ENCODE peak calls at places on chromosomes 7 and 10, in four cellular contexts. T is transverse colon, Z is uterus, E is body of pancreas. G is an unnamed sample. For H3K4me1, the result is how much of the 10 kb centered on the place peaks cover.

GRCh38 chr7:124457841-124458240 is 307.8 kb downstream of the GPR37 start:
- DNase-seq in T (no peak), Z (no peak), E (no peak), G (no peak)

GRCh38 chr7:106765727-106766355 is 99.2 kb upstream of the PIK3CG start:
- DNase-seq in T (no peak), Z (no peak), E (no peak), G (no peak)

GRCh38 chr10:96053985-96054384 is 10.6 kb downstream of the CCNJ start:
- DNase-seq in T (no peak), Z (no peak), E (no peak), G (no peak)

GRCh38 chr7:7664344-7664743 is 23.8 kb downstream of the UMAD1 start:
- DNase-seq in T (no peak), Z (no peak), E (no peak), G (no peak)

GRCh38 chr7:126606331-126606730 is 646.4 kb downstream of the GRM8 start:
- DNase-seq in T (no peak), Z (no peak), E (no peak), G (no peak)

GRCh38 chr7:140041626-140042385 is 20.9 kb downstream of the PARP12 start:
- DNase-seq in T (no peak), Z (no peak), E (no peak), G (no peak)

GRCh38 chr10:118925404-118925803 is 104.1 kb upstream of the NANOS1 start:
- DNase-seq in T (no peak), Z (no peak), E (no peak), G (no peak)

GRCh38 chr10:42999385-43000020 is 77.4 kb upstream of the RET start:
- DNase-seq in T (no peak), Z (no peak), E (no peak), G (no peak)

GRCh38 chr10:6050801-6051445 is 11.2 kb downstream of the IL2RA start:
- DNase-seq in T (peak), Z (peak), E (peak), G (peak)

GRCh38 chr10:124074471-124075109 is 18.8 kb downstream of the CHST15 start:
- DNase-seq in T (peak), Z (no peak), E (peak), G (no peak)

GRCh38 chr7:137919987-137920386 is 73.2 kb upstream of the DGKI start:
- DNase-seq in T (no peak), Z (no peak), E (no peak), G (no peak)

GRCh38 chr7:37440738-37441404 is 7.8 kb downstream of the ELMO1 start:
- DNase-seq in T (no peak), Z (peak), E (peak), G (no peak)

GRCh38 chr10:44955408-44956070 is 4.1 kb upstream of the RASSF4 start:
- DNase-seq in T (no peak), Z (peak), E (no peak), G (no peak)

GRCh38 chr10:129441391-129442009 is 25.5 kb upstream of the MGMT start:
- DNase-seq in T (no peak), Z (no peak), E (no peak), G (no peak)

GRCh38 chr7:803243-803635 is 29.0 kb upstream of the SUN1 start:
- DNase-seq in T (no peak), Z (no peak), E (no peak), G (no peak)

GRCh38 chr10:78578929-78579328 is 489.8 kb upstream of the ZMIZ1 start:
- DNase-seq in T (no peak), Z (peak), E (peak), G (no peak)

GRCh38 chr10:130025326-130025725 is 61.3 kb upstream of the EBF3 start:
- DNase-seq in T (no peak), Z (no peak), E (no peak), G (no peak)

GRCh38 chr10:52376665-52377354 is 62.7 kb downstream of the DKK1 start:
- DNase-seq in T (no peak), Z (no peak), E (no peak), G (no peak)

GRCh38 chr10:91296471-91296870 is 76.0 kb downstream of the PCGF5 start:
- DNase-seq in T (no peak), Z (no peak), E (no peak), G (no peak)

DNA sequence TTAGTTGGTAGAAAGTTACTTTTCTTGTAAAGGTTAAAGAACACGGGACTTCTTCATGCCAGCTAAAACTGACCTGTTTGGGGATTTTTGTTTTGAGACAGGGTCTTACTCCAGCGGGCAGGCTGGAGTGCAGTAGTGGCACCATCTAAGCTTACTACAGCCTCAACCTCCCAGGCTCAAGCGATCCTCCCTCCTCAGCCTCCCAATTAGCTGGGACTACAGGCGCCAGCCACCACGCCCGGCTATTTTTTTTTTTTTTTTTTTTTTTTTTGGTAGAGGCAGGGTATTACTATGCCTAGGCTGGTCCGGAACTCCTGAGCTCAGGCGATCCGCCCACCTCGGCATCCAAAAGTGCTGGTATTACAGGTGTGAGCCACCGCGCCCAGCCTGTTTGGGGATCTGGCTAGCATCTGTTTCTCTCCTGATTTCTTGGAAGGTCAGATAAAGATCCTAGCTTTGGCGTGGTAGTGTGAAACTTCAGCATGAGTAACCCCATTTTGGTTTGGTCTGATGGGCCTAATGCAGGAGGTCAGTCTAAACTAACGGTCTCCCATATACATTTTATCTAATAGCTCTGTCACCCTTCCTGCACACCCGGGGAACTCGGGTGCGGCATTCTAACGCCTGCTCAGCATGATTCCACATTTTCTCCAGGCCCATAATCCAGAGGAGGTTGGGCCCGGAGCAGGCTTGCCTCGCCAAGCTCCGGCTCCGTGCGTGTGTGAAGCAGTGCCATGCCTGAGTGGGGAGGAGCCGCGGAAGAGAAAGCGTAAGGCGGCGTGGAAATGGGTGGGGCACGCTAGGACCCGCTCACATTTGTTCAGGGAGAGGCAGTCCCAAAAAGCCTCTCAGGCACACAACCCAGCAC is 1.0 kb upstream of the VDAC2 start:
- DNase-seq in T (peak), Z (peak), E (peak), G (peak)
- H3K4me1 ChIP-seq in T (under half), Z (under half), E (under half), G (half or more)

DNA sequence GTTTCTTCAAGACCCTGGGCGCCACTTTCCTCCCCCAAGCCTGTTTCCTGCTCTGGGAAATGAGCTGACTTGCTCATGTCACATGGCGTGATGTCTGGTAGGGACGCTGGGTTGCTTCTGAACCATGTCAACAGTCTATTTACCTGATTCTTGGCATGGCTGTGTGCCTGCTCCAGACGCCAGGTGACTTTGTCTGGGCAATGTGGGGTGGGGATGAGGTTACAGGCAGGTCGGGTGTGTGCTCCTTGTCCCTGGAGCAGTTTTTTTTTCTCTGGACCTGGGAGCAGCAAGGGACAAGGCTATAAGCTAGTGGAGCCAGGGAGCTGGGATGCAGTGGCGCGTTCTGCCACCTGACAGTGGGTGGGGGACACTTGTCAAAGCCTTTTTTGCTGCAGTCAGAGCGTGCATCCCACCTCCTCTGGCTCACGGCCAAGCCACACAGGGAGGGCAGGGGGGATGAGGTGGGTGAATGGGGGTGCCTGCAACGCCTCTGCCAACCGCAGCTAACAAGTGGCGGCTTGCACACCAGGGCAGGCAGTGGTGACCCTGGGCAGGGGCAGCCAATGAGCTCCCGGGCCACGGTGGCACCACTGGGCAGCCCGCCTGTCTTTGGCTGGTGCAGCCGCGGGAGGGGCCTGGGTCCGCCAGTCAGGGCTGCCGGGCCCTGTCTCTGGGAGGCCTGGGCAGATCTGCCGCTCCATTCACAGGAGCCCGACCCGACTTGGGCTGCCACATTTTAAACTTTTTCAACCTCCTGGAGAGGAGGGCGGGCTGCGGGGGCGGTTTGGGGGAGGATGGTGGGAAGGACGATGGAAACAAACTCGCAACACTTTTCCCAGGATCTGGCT is 22.9 kb downstream of the DNAJB12 start:
- DNase-seq in T (peak), Z (peak), E (peak), G (peak)
- TF ChIP-seq POLR2A in T (peak), Z (peak), E (peak), G (no peak)

GRCh38 chr7:105352018-105352612 is 36.6 kb downstream of the SRPK2 start:
- DNase-seq in T (peak), Z (peak), E (peak), G (peak)
- H3K4me1 ChIP-seq in T (under half), Z (under half), E (under half), G (half or more)

DNA sequence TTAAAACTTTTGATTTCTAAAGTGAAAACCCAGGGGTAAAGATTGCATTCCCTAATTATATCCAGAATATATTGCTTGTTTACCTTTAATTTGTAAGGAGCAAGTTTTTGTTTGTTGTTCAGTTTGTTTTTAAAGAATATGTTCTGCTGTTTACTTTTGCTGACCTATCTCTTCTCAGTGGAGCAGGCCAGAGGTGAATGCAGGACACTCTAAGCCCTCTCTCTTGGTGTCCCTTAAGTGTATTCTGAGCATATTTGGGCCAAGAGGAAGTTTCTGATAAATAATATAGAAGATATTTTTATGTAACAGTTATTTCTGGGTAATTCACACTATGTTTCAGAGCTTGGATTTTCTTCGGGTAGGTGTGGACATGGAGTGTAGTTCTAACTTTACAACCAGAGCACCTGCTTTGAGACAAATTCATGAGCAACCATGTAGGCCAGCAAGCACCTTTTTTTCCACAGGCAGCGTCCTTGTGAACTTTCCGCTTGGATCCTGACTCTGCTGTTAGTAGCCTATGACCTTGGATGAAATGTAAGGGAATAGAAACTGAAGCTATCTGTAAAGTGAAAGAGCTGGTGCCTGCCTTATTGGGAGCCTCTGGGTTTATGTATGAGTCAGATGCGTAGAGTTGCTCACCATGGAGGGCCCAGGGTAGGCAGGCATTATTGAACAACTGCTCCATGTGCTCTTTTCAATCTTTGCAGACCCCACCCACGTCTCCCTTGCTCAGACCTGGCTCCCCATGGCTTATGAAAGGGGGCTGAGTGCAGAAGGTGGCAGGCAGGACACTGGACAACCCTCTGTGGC is 16.1 kb downstream of the OGDH start:
- DNase-seq in T (no peak), Z (no peak), E (peak), G (no peak)
- TF ChIP-seq POLR2A in T (no peak), Z (no peak), E (no peak), G (no peak)

DNA sequence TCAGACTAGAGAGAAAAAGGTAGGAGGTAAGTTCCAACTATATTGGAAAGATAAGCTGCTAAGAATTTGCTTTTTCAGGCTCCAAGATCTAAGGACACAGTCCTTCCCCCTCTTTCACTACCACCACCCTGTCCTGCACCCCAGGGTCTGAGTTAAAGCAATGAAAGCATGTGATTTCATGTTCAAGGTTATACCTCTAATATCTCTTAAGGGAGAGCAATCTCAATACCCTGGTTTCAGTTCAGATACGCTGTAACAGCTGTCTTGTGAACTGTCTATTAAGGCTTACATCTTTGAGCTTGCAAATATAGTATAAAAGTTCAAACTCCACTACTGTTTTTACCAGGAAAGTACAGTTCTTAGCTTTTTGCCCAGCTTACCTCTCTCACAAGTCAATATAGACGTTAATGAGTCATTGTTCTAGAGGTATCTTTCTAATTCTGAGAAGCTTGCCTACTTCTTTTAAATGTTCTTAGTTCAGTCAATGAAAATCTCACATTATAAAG is 2.6 kb downstream of the CPVL start:
- DNase-seq in T (no peak), Z (no peak), E (no peak), G (no peak)
- H3K4me1 ChIP-seq in T (under half), Z (under half), E (under half), G (under half)

G was measured in stomach.